ENCODE peak calls at places on chromosomes 2 and 18, in seven cellular contexts. B is astrocyte of the hippocampus; H is NCI-H1092; T is GM10248; X is stromal cell of bone marrow; L is CD8-positive, alpha-beta T cell; D is NCI-H146. K is an unnamed sample.

GRCh38 chr2:36805635-36806224 is 109.2 kb downstream of the VIT start:
- DNase-seq in B (no peak), D (peak; percentile 18), H (no peak), X (no peak), L (no peak), T (peak; percentile 24), K (peak; percentile 70)

GRCh38 chr2:20512061-20512605 is 65.3 kb downstream of the RHOB start:
- DNase-seq in H (no peak), X (no peak), B (no peak), T (no peak), D (no peak), L (no peak), K (no peak)

GRCh38 chr18:68104036-68104435 is 587.5 kb upstream of the DSEL start:
- DNase-seq in L (no peak), B (peak; percentile 63), D (no peak), H (no peak), T (no peak), X (no peak), K (no peak)

GRCh38 chr18:6757966-6758365 is 28.4 kb downstream of the ARHGAP28 start:
- DNase-seq in X (no peak), T (no peak), H (no peak), L (no peak), D (no peak), B (peak; percentile 68), K (no peak)

GRCh38 chr18:48336332-48336731 is 72.9 kb downstream of the ZBTB7C start:
- DNase-seq in L (no peak), B (no peak), D (no peak), X (no peak), H (peak; percentile 51), T (no peak), K (peak; percentile 38)

GRCh38 chr2:240234503-240234951 is 94.1 kb upstream of the OTOS start:
- DNase-seq in X (no peak), L (no peak), H (no peak), D (no peak), T (no peak), B (no peak), K (no peak)

GRCh38 chr2:20530520-20530919 is 83.6 kb downstream of the RHOB start:
- DNase-seq in D (no peak), L (no peak), T (no peak), X (no peak), H (no peak), B (no peak), K (no peak)

GRCh38 chr2:239729681-239730566 is 295.2 kb downstream of the NDUFA10 start:
- DNase-seq in L (no peak), T (no peak), D (no peak), X (no peak), H (no peak), B (no peak), K (no peak)

GRCh38 chr18:76494541-76495403 is at the start of gene ZNF516:
- DNase-seq in H (peak; percentile 63), B (peak; percentile 71), D (peak; percentile 88), T (no peak), L (no peak), X (no peak), K (peak; percentile 11)

GRCh38 chr18:23689616-23690504 is 607 bp downstream of the LAMA3 start:
- DNase-seq in B (peak; percentile 17), D (peak; percentile 70), H (no peak), T (peak; percentile 26), X (no peak), L (no peak), K (peak; percentile 82)

K was measured in NCI-H1417.